ENCODE peak calls at places on chromosomes 5 and 9, in ten cellular contexts. One of them, this sample, is unnamed.

GRCh38 chr9:131773911-131774379 is 34.1 kb upstream of the RAPGEF1 start:
- DNase-seq in NCI-H1105 treated with DMSO at 0.1 percent for 48 hours: no peak
- DNase-seq in foreskin melanocyte: peak; percentile 37
- DNase-seq in activated CD4-positive, alpha-beta T cell treated with anti-CD3 and anti-CD28 coated beads for 48 hours: peak; percentile 42
- DNase-seq in glutamatergic neuron: no peak
- DNase-seq in stromal cell of bone marrow: peak; percentile 52
- DNase-seq in SK-N-DZ: no peak
- DNase-seq in AML-193: peak; percentile 48
- DNase-seq in iPS-NIHi11: peak; percentile 88
- DNase-seq in C1 segment of cervical spinal cord: no peak
- DNase-seq in this sample: no peak

GRCh38 chr5:68171101-68171558 is 44.4 kb upstream of the PIK3R1 start:
- DNase-seq in NCI-H1105 treated with DMSO at 0.1 percent for 48 hours: no peak
- DNase-seq in foreskin melanocyte: no peak
- DNase-seq in activated CD4-positive, alpha-beta T cell treated with anti-CD3 and anti-CD28 coated beads for 48 hours: no peak
- DNase-seq in glutamatergic neuron: no peak
- DNase-seq in stromal cell of bone marrow: no peak
- DNase-seq in SK-N-DZ: no peak
- DNase-seq in AML-193: no peak
- DNase-seq in iPS-NIHi11: no peak
- DNase-seq in C1 segment of cervical spinal cord: peak; percentile 27
- DNase-seq in this sample: no peak

GRCh38 chr9:2023532-2023931 is 8.4 kb downstream of the SMARCA2 start:
- DNase-seq in NCI-H1105 treated with DMSO at 0.1 percent for 48 hours: no peak
- DNase-seq in foreskin melanocyte: no peak
- DNase-seq in activated CD4-positive, alpha-beta T cell treated with anti-CD3 and anti-CD28 coated beads for 48 hours: peak; percentile 28
- DNase-seq in glutamatergic neuron: no peak
- DNase-seq in stromal cell of bone marrow: no peak
- DNase-seq in SK-N-DZ: no peak
- DNase-seq in AML-193: peak; percentile 8
- DNase-seq in iPS-NIHi11: no peak
- DNase-seq in C1 segment of cervical spinal cord: no peak
- DNase-seq in this sample: no peak

GRCh38 chr5:155049569-155050383 is 36.2 kb downstream of the KIF4B start:
- DNase-seq in NCI-H1105 treated with DMSO at 0.1 percent for 48 hours: no peak
- DNase-seq in foreskin melanocyte: no peak
- DNase-seq in activated CD4-positive, alpha-beta T cell treated with anti-CD3 and anti-CD28 coated beads for 48 hours: no peak
- DNase-seq in glutamatergic neuron: no peak
- DNase-seq in stromal cell of bone marrow: no peak
- DNase-seq in SK-N-DZ: no peak
- DNase-seq in AML-193: no peak
- DNase-seq in iPS-NIHi11: peak; percentile 32
- DNase-seq in C1 segment of cervical spinal cord: no peak
- DNase-seq in this sample: no peak

GRCh38 chr9:24041294-24041693 is 215.3 kb upstream of the ELAVL2 start:
- DNase-seq in NCI-H1105 treated with DMSO at 0.1 percent for 48 hours: no peak
- DNase-seq in foreskin melanocyte: no peak
- DNase-seq in activated CD4-positive, alpha-beta T cell treated with anti-CD3 and anti-CD28 coated beads for 48 hours: no peak
- DNase-seq in glutamatergic neuron: peak; percentile 15
- DNase-seq in stromal cell of bone marrow: no peak
- DNase-seq in SK-N-DZ: no peak
- DNase-seq in AML-193: no peak
- DNase-seq in iPS-NIHi11: no peak
- DNase-seq in C1 segment of cervical spinal cord: no peak
- DNase-seq in this sample: no peak

GRCh38 chr9:6667633-6668280 is 22.2 kb upstream of the GLDC start:
- DNase-seq in NCI-H1105 treated with DMSO at 0.1 percent for 48 hours: peak; percentile 52
- DNase-seq in foreskin melanocyte: peak; percentile 29
- DNase-seq in activated CD4-positive, alpha-beta T cell treated with anti-CD3 and anti-CD28 coated beads for 48 hours: no peak
- DNase-seq in glutamatergic neuron: no peak
- DNase-seq in stromal cell of bone marrow: peak; percentile 12
- DNase-seq in SK-N-DZ: peak; percentile 10
- DNase-seq in AML-193: no peak
- DNase-seq in iPS-NIHi11: peak; percentile 59
- DNase-seq in C1 segment of cervical spinal cord: no peak
- DNase-seq in this sample: no peak

GRCh38 chr9:5511935-5512580 is 1.7 kb downstream of the PDCD1LG2 start:
- DNase-seq in NCI-H1105 treated with DMSO at 0.1 percent for 48 hours: no peak
- DNase-seq in foreskin melanocyte: no peak
- DNase-seq in activated CD4-positive, alpha-beta T cell treated with anti-CD3 and anti-CD28 coated beads for 48 hours: no peak
- DNase-seq in glutamatergic neuron: no peak
- DNase-seq in stromal cell of bone marrow: no peak
- DNase-seq in SK-N-DZ: no peak
- DNase-seq in AML-193: no peak
- DNase-seq in iPS-NIHi11: no peak
- DNase-seq in C1 segment of cervical spinal cord: no peak
- DNase-seq in this sample: no peak

GRCh38 chr9:124297553-124297905 is 39.8 kb downstream of the NEK6 start:
- DNase-seq in NCI-H1105 treated with DMSO at 0.1 percent for 48 hours: no peak
- DNase-seq in foreskin melanocyte: peak; percentile 96
- DNase-seq in activated CD4-positive, alpha-beta T cell treated with anti-CD3 and anti-CD28 coated beads for 48 hours: no peak
- DNase-seq in glutamatergic neuron: no peak
- DNase-seq in stromal cell of bone marrow: peak; percentile 72
- DNase-seq in SK-N-DZ: no peak
- DNase-seq in AML-193: no peak
- DNase-seq in iPS-NIHi11: peak; percentile 82
- DNase-seq in C1 segment of cervical spinal cord: no peak
- DNase-seq in this sample: no peak

GRCh38 chr5:177494356-177495195 is 2.8 kb downstream of the PDLIM7 start:
- DNase-seq in NCI-H1105 treated with DMSO at 0.1 percent for 48 hours: no peak
- DNase-seq in foreskin melanocyte: no peak
- DNase-seq in activated CD4-positive, alpha-beta T cell treated with anti-CD3 and anti-CD28 coated beads for 48 hours: peak; percentile 55
- DNase-seq in glutamatergic neuron: no peak
- DNase-seq in stromal cell of bone marrow: peak; percentile 70
- DNase-seq in SK-N-DZ: peak; percentile 62
- DNase-seq in AML-193: peak; percentile 76
- DNase-seq in iPS-NIHi11: peak; percentile 49
- DNase-seq in C1 segment of cervical spinal cord: no peak
- DNase-seq in this sample: no peak

GRCh38 chr5:160118349-160119141 is 705 bp downstream of the PWWP2A start:
- DNase-seq in NCI-H1105 treated with DMSO at 0.1 percent for 48 hours: peak; percentile 34
- DNase-seq in foreskin melanocyte: peak; percentile 1
- DNase-seq in activated CD4-positive, alpha-beta T cell treated with anti-CD3 and anti-CD28 coated beads for 48 hours: peak; percentile 46
- DNase-seq in glutamatergic neuron: peak; percentile 46
- DNase-seq in stromal cell of bone marrow: no peak
- DNase-seq in SK-N-DZ: peak; percentile 12
- DNase-seq in AML-193: no peak
- DNase-seq in iPS-NIHi11: peak; percentile 52
- DNase-seq in C1 segment of cervical spinal cord: peak; percentile 57
- DNase-seq in this sample: peak; percentile 47

GRCh38 chr9:106859957-106860715 is 2.8 kb upstream of the ZNF462 start:
- DNase-seq in NCI-H1105 treated with DMSO at 0.1 percent for 48 hours: peak; percentile 57
- DNase-seq in foreskin melanocyte: peak; percentile 14
- DNase-seq in activated CD4-positive, alpha-beta T cell treated with anti-CD3 and anti-CD28 coated beads for 48 hours: peak; percentile 5
- DNase-seq in glutamatergic neuron: peak; percentile 81
- DNase-seq in stromal cell of bone marrow: no peak
- DNase-seq in SK-N-DZ: peak; percentile 32
- DNase-seq in AML-193: no peak
- DNase-seq in iPS-NIHi11: peak; percentile 59
- DNase-seq in C1 segment of cervical spinal cord: no peak
- DNase-seq in this sample: no peak

GRCh38 chr5:116837876-116838568 is 263.4 kb upstream of the SEMA6A start:
- DNase-seq in NCI-H1105 treated with DMSO at 0.1 percent for 48 hours: no peak
- DNase-seq in foreskin melanocyte: no peak
- DNase-seq in activated CD4-positive, alpha-beta T cell treated with anti-CD3 and anti-CD28 coated beads for 48 hours: no peak
- DNase-seq in glutamatergic neuron: no peak
- DNase-seq in stromal cell of bone marrow: no peak
- DNase-seq in SK-N-DZ: no peak
- DNase-seq in AML-193: no peak
- DNase-seq in iPS-NIHi11: no peak
- DNase-seq in C1 segment of cervical spinal cord: no peak
- DNase-seq in this sample: no peak

GRCh38 chr5:120241400-120241799 is 222.7 kb upstream of the PRR16 start:
- DNase-seq in NCI-H1105 treated with DMSO at 0.1 percent for 48 hours: no peak
- DNase-seq in foreskin melanocyte: no peak
- DNase-seq in activated CD4-positive, alpha-beta T cell treated with anti-CD3 and anti-CD28 coated beads for 48 hours: no peak
- DNase-seq in glutamatergic neuron: no peak
- DNase-seq in stromal cell of bone marrow: no peak
- DNase-seq in SK-N-DZ: peak; percentile 10
- DNase-seq in AML-193: no peak
- DNase-seq in iPS-NIHi11: no peak
- DNase-seq in C1 segment of cervical spinal cord: no peak
- DNase-seq in this sample: no peak

GRCh38 chr5:116532762-116533525 is 41.7 kb downstream of the SEMA6A start:
- DNase-seq in NCI-H1105 treated with DMSO at 0.1 percent for 48 hours: peak; percentile 75
- DNase-seq in foreskin melanocyte: no peak
- DNase-seq in activated CD4-positive, alpha-beta T cell treated with anti-CD3 and anti-CD28 coated beads for 48 hours: no peak
- DNase-seq in glutamatergic neuron: no peak
- DNase-seq in stromal cell of bone marrow: no peak
- DNase-seq in SK-N-DZ: no peak
- DNase-seq in AML-193: no peak
- DNase-seq in iPS-NIHi11: no peak
- DNase-seq in C1 segment of cervical spinal cord: no peak
- DNase-seq in this sample: no peak

GRCh38 chr9:114446036-114446435 is 58.3 kb upstream of the AKNA start:
- DNase-seq in NCI-H1105 treated with DMSO at 0.1 percent for 48 hours: no peak
- DNase-seq in foreskin melanocyte: peak; percentile 65
- DNase-seq in activated CD4-positive, alpha-beta T cell treated with anti-CD3 and anti-CD28 coated beads for 48 hours: no peak
- DNase-seq in glutamatergic neuron: no peak
- DNase-seq in stromal cell of bone marrow: peak; percentile 15
- DNase-seq in SK-N-DZ: no peak
- DNase-seq in AML-193: no peak
- DNase-seq in iPS-NIHi11: no peak
- DNase-seq in C1 segment of cervical spinal cord: no peak
- DNase-seq in this sample: no peak

GRCh38 chr9:6214903-6215302 is 704 bp upstream of the IL33 start:
- DNase-seq in NCI-H1105 treated with DMSO at 0.1 percent for 48 hours: no peak
- DNase-seq in foreskin melanocyte: no peak
- DNase-seq in activated CD4-positive, alpha-beta T cell treated with anti-CD3 and anti-CD28 coated beads for 48 hours: no peak
- DNase-seq in glutamatergic neuron: no peak
- DNase-seq in stromal cell of bone marrow: no peak
- DNase-seq in SK-N-DZ: no peak
- DNase-seq in AML-193: no peak
- DNase-seq in iPS-NIHi11: no peak
- DNase-seq in C1 segment of cervical spinal cord: no peak
- DNase-seq in this sample: no peak

GRCh38 chr5:154519375-154519774 is 41.3 kb upstream of the HAND1 start:
- DNase-seq in NCI-H1105 treated with DMSO at 0.1 percent for 48 hours: no peak
- DNase-seq in foreskin melanocyte: no peak
- DNase-seq in activated CD4-positive, alpha-beta T cell treated with anti-CD3 and anti-CD28 coated beads for 48 hours: no peak
- DNase-seq in glutamatergic neuron: no peak
- DNase-seq in stromal cell of bone marrow: peak; percentile 25
- DNase-seq in SK-N-DZ: no peak
- DNase-seq in AML-193: no peak
- DNase-seq in iPS-NIHi11: no peak
- DNase-seq in C1 segment of cervical spinal cord: no peak
- DNase-seq in this sample: no peak

GRCh38 chr9:134602547-134603362 is 38.8 kb upstream of the COL5A1 start:
- DNase-seq in NCI-H1105 treated with DMSO at 0.1 percent for 48 hours: no peak
- DNase-seq in foreskin melanocyte: no peak
- DNase-seq in activated CD4-positive, alpha-beta T cell treated with anti-CD3 and anti-CD28 coated beads for 48 hours: no peak
- DNase-seq in glutamatergic neuron: no peak
- DNase-seq in stromal cell of bone marrow: peak; percentile 95
- DNase-seq in SK-N-DZ: no peak
- DNase-seq in AML-193: no peak
- DNase-seq in iPS-NIHi11: no peak
- DNase-seq in C1 segment of cervical spinal cord: no peak
- DNase-seq in this sample: no peak

GRCh38 chr5:120055858-120056257 is 408.2 kb upstream of the PRR16 start:
- DNase-seq in NCI-H1105 treated with DMSO at 0.1 percent for 48 hours: peak; percentile 7
- DNase-seq in foreskin melanocyte: peak; percentile 25
- DNase-seq in activated CD4-positive, alpha-beta T cell treated with anti-CD3 and anti-CD28 coated beads for 48 hours: no peak
- DNase-seq in glutamatergic neuron: no peak
- DNase-seq in stromal cell of bone marrow: peak; percentile 59
- DNase-seq in SK-N-DZ: peak; percentile 21
- DNase-seq in AML-193: peak; percentile 11
- DNase-seq in iPS-NIHi11: no peak
- DNase-seq in C1 segment of cervical spinal cord: no peak
- DNase-seq in this sample: no peak

GRCh38 chr5:53343187-53343586 is 137.2 kb upstream of the FST start:
- DNase-seq in NCI-H1105 treated with DMSO at 0.1 percent for 48 hours: no peak
- DNase-seq in foreskin melanocyte: no peak
- DNase-seq in activated CD4-positive, alpha-beta T cell treated with anti-CD3 and anti-CD28 coated beads for 48 hours: no peak
- DNase-seq in glutamatergic neuron: no peak
- DNase-seq in stromal cell of bone marrow: peak; percentile 79
- DNase-seq in SK-N-DZ: no peak
- DNase-seq in AML-193: no peak
- DNase-seq in iPS-NIHi11: no peak
- DNase-seq in C1 segment of cervical spinal cord: no peak
- DNase-seq in this sample: no peak

GRCh38 chr9:38087934-38088925 is 19.2 kb upstream of the SHB start:
- DNase-seq in NCI-H1105 treated with DMSO at 0.1 percent for 48 hours: peak; percentile 15
- DNase-seq in foreskin melanocyte: no peak
- DNase-seq in activated CD4-positive, alpha-beta T cell treated with anti-CD3 and anti-CD28 coated beads for 48 hours: peak; percentile 80
- DNase-seq in glutamatergic neuron: peak; percentile 90
- DNase-seq in stromal cell of bone marrow: no peak
- DNase-seq in SK-N-DZ: peak; percentile 65
- DNase-seq in AML-193: peak; percentile 11
- DNase-seq in iPS-NIHi11: peak; percentile 86
- DNase-seq in C1 segment of cervical spinal cord: peak; percentile 41
- DNase-seq in this sample: peak; percentile 12

GRCh38 chr9:91395553-91396470 is 27.8 kb downstream of the NFIL3 start:
- DNase-seq in NCI-H1105 treated with DMSO at 0.1 percent for 48 hours: no peak
- DNase-seq in foreskin melanocyte: peak; percentile 85
- DNase-seq in activated CD4-positive, alpha-beta T cell treated with anti-CD3 and anti-CD28 coated beads for 48 hours: peak; percentile 18
- DNase-seq in glutamatergic neuron: no peak
- DNase-seq in stromal cell of bone marrow: peak; percentile 50
- DNase-seq in SK-N-DZ: no peak
- DNase-seq in AML-193: peak; percentile 31
- DNase-seq in iPS-NIHi11: no peak
- DNase-seq in C1 segment of cervical spinal cord: no peak
- DNase-seq in this sample: no peak